ENCODE peak calls at places on chromosomes 4 and X, in seven cellular contexts. C is activated T-helper 1 cell treated with anti-CD3 and anti-CD28 coated beads, Interleukin-2, amount 50 U/mL, for 16 hours; J is hippocampal formation; O is cardiac fibroblast; Y is GM04504; Z is AG08395; B is CD8-positive, alpha-beta T cell. V is an unnamed sample.

GRCh38 chr4:118400362-118400761 is 47.6 kb upstream of the PRSS12 start:
- DNase-seq in C (no peak), J (no peak), O (no peak), Y (no peak), Z (no peak), B (no peak), V (no peak)

GRCh38 chrX:28225508-28225907 is 244.3 kb upstream of the DCAF8L1 start:
- DNase-seq in C (no peak), J (no peak), O (no peak), Y (no peak), Z (no peak), B (no peak), V (no peak)

GRCh38 chr4:125728568-125728967 is 413.8 kb downstream of the FAT4 start:
- DNase-seq in C (no peak), J (no peak), O (peak), Y (peak), Z (peak), B (no peak), V (peak)

GRCh38 chrX:39199429-39199828 is 398.2 kb downstream of the MID1IP1 start:
- DNase-seq in C (no peak), J (no peak), O (no peak), Y (no peak), Z (no peak), B (no peak), V (no peak)

GRCh38 chr4:177667687-177668086 is 225.4 kb upstream of the AGA start:
- DNase-seq in C (no peak), J (no peak), O (no peak), Y (no peak), Z (no peak), B (no peak), V (no peak)

GRCh38 chr4:111070390-111070789 is 447.5 kb upstream of the PITX2 start:
- DNase-seq in C (no peak), J (no peak), O (no peak), Y (no peak), Z (peak), B (no peak), V (peak)

GRCh38 chr4:7759221-7759620 is 180.4 kb downstream of the AFAP1 start:
- DNase-seq in C (peak), J (no peak), O (no peak), Y (no peak), Z (no peak), B (peak), V (no peak)

GRCh38 chr4:86834901-86835300 is 14.3 kb downstream of the SLC10A6 start:
- DNase-seq in C (no peak), J (no peak), O (peak), Y (peak), Z (peak), B (no peak), V (peak)

GRCh38 chr4:7428261-7429068 is 6.3 kb downstream of the PSAPL1 start:
- DNase-seq in C (no peak), J (no peak), O (no peak), Y (no peak), Z (no peak), B (no peak), V (no peak)

GRCh38 chrX:50107470-50107869 is 93.3 kb downstream of the AKAP4 start:
- DNase-seq in C (no peak), J (no peak), O (no peak), Y (no peak), Z (peak), B (no peak), V (peak)

GRCh38 chrX:47168495-47169073 is 23.6 kb downstream of the RBM10 start:
- DNase-seq in C (no peak), J (no peak), O (no peak), Y (no peak), Z (no peak), B (no peak), V (no peak)

GRCh38 chrX:43707812-43708548 is 51.9 kb downstream of the MAOA start:
- DNase-seq in C (no peak), J (no peak), O (peak), Y (no peak), Z (no peak), B (no peak), V (no peak)

GRCh38 chrX:31126205-31126604 is 54.4 kb upstream of the FTHL17 start:
- DNase-seq in C (no peak), J (no peak), O (peak), Y (peak), Z (no peak), B (no peak), V (peak)

GRCh38 chr4:5524900-5525299 is 183.5 kb downstream of the EVC2 start:
- DNase-seq in C (no peak), J (no peak), O (peak), Y (peak), Z (peak), B (no peak), V (peak)

GRCh38 chr4:188262464-188262863 is 123.2 kb downstream of the TRIML1 start:
- DNase-seq in C (no peak), J (no peak), O (no peak), Y (no peak), Z (no peak), B (no peak), V (no peak)

GRCh38 chrX:1239681-1240142 is 27.3 kb upstream of the CRLF2 start:
- DNase-seq in C (no peak), J (peak), O (no peak), Y (no peak), Z (no peak), B (no peak), V (no peak)

GRCh38 chr4:1723131-1723801 is 1.9 kb downstream of the TACC3 start:
- DNase-seq in C (no peak), J (no peak), O (no peak), Y (no peak), Z (no peak), B (peak), V (no peak)

GRCh38 chr4:110289601-110290100 is 91.2 kb upstream of the ELOVL6 start:
- DNase-seq in C (no peak), J (no peak), O (no peak), Y (no peak), Z (no peak), B (no peak), V (no peak)

GRCh38 chr4:79042079-79042674 is 102.9 kb upstream of the PAQR3 start:
- DNase-seq in C (no peak), J (no peak), O (peak), Y (peak), Z (peak), B (no peak), V (peak)

V was measured in GM03348.